ENCODE peak calls at places on chromosome 3, in seven cellular contexts. One of them, this sample, is unnamed.
A peak's percentile ranks its signal among the peaks of the same experiment; 100 is the strongest.

GRCh38 chr3:48015451-48016182 is 599 bp downstream of the MAP4 start:
- DNase-seq in T-helper 2 cell: no peak
- DNase-seq in effector memory CD4-positive, alpha-beta T cell: no peak
- DNase-seq in effector CD4-positive, alpha-beta T cell: no peak
- DNase-seq in tibial nerve: no peak
- DNase-seq in WERI-Rb-1: no peak
- DNase-seq in thyroid gland: no peak
- DNase-seq in this sample: no peak

GRCh38 chr3:157128771-157129671 is 30.9 kb downstream of the CCNL1 start:
- DNase-seq in effector memory CD4-positive, alpha-beta T cell: peak; percentile 26
- DNase-seq in WERI-Rb-1: no peak
- DNase-seq in thyroid gland: peak; percentile 88
- DNase-seq in T-helper 2 cell: peak; percentile 88
- DNase-seq in tibial nerve: no peak
- DNase-seq in effector CD4-positive, alpha-beta T cell: no peak
- DNase-seq in this sample: no peak

GRCh38 chr3:152942366-152942765 is 107.4 kb downstream of the P2RY1 start:
- DNase-seq in effector memory CD4-positive, alpha-beta T cell: no peak
- DNase-seq in tibial nerve: no peak
- DNase-seq in T-helper 2 cell: no peak
- DNase-seq in thyroid gland: no peak
- DNase-seq in WERI-Rb-1: no peak
- DNase-seq in effector CD4-positive, alpha-beta T cell: no peak
- DNase-seq in this sample: no peak

GRCh38 chr3:59056706-59057105 is 6.9 kb upstream of the CFAP20DC start:
- DNase-seq in tibial nerve: no peak
- DNase-seq in thyroid gland: no peak
- DNase-seq in effector CD4-positive, alpha-beta T cell: no peak
- DNase-seq in effector memory CD4-positive, alpha-beta T cell: no peak
- DNase-seq in WERI-Rb-1: no peak
- DNase-seq in T-helper 2 cell: peak; percentile 29
- DNase-seq in this sample: no peak

GRCh38 chr3:38345879-38346583 is 554 bp upstream of the XYLB start:
- DNase-seq in thyroid gland: no peak
- DNase-seq in T-helper 2 cell: no peak
- DNase-seq in tibial nerve: no peak
- DNase-seq in WERI-Rb-1: no peak
- DNase-seq in effector CD4-positive, alpha-beta T cell: no peak
- DNase-seq in effector memory CD4-positive, alpha-beta T cell: no peak
- DNase-seq in this sample: no peak

GRCh38 chr3:39208463-39209055 is 16.2 kb upstream of the XIRP1 start:
- DNase-seq in thyroid gland: peak; percentile 45
- DNase-seq in effector CD4-positive, alpha-beta T cell: no peak
- DNase-seq in effector memory CD4-positive, alpha-beta T cell: no peak
- DNase-seq in tibial nerve: no peak
- DNase-seq in T-helper 2 cell: peak; percentile 38
- DNase-seq in WERI-Rb-1: peak; percentile 77
- DNase-seq in this sample: no peak

GRCh38 chr3:160134454-160134853 is 90.8 kb upstream of the C3orf80 start:
- DNase-seq in WERI-Rb-1: no peak
- DNase-seq in tibial nerve: no peak
- DNase-seq in effector memory CD4-positive, alpha-beta T cell: no peak
- DNase-seq in T-helper 2 cell: no peak
- DNase-seq in thyroid gland: no peak
- DNase-seq in effector CD4-positive, alpha-beta T cell: no peak
- DNase-seq in this sample: no peak

GRCh38 chr3:118802325-118803095 is 232.1 kb downstream of the IGSF11 start:
- DNase-seq in effector memory CD4-positive, alpha-beta T cell: no peak
- DNase-seq in effector CD4-positive, alpha-beta T cell: no peak
- DNase-seq in WERI-Rb-1: no peak
- DNase-seq in tibial nerve: no peak
- DNase-seq in thyroid gland: no peak
- DNase-seq in T-helper 2 cell: no peak
- DNase-seq in this sample: no peak

GRCh38 chr3:121822973-121823372 is 11.9 kb downstream of the IQCB1 start:
- DNase-seq in WERI-Rb-1: no peak
- DNase-seq in tibial nerve: no peak
- DNase-seq in T-helper 2 cell: no peak
- DNase-seq in effector memory CD4-positive, alpha-beta T cell: no peak
- DNase-seq in effector CD4-positive, alpha-beta T cell: no peak
- DNase-seq in thyroid gland: no peak
- DNase-seq in this sample: no peak

GRCh38 chr3:130935761-130936160 is 41.9 kb downstream of the ATP2C1 start:
- DNase-seq in effector CD4-positive, alpha-beta T cell: no peak
- DNase-seq in thyroid gland: no peak
- DNase-seq in T-helper 2 cell: no peak
- DNase-seq in effector memory CD4-positive, alpha-beta T cell: no peak
- DNase-seq in WERI-Rb-1: no peak
- DNase-seq in tibial nerve: no peak
- DNase-seq in this sample: no peak

GRCh38 chr3:62677926-62678325 is 197.3 kb downstream of the CADPS start:
- DNase-seq in thyroid gland: no peak
- DNase-seq in T-helper 2 cell: no peak
- DNase-seq in tibial nerve: no peak
- DNase-seq in effector CD4-positive, alpha-beta T cell: no peak
- DNase-seq in effector memory CD4-positive, alpha-beta T cell: no peak
- DNase-seq in WERI-Rb-1: no peak
- DNase-seq in this sample: no peak

GRCh38 chr3:62723636-62724217 is 151.5 kb downstream of the CADPS start:
- DNase-seq in effector memory CD4-positive, alpha-beta T cell: no peak
- DNase-seq in tibial nerve: no peak
- DNase-seq in effector CD4-positive, alpha-beta T cell: no peak
- DNase-seq in thyroid gland: no peak
- DNase-seq in T-helper 2 cell: no peak
- DNase-seq in WERI-Rb-1: no peak
- DNase-seq in this sample: no peak

GRCh38 chr3:138265745-138266144 is 63.9 kb downstream of the NME9 start:
- DNase-seq in tibial nerve: no peak
- DNase-seq in effector memory CD4-positive, alpha-beta T cell: no peak
- DNase-seq in WERI-Rb-1: no peak
- DNase-seq in thyroid gland: no peak
- DNase-seq in effector CD4-positive, alpha-beta T cell: no peak
- DNase-seq in T-helper 2 cell: no peak
- DNase-seq in this sample: no peak

GRCh38 chr3:154015307-154015706 is 105.9 kb upstream of the ARHGEF26 start:
- DNase-seq in effector memory CD4-positive, alpha-beta T cell: no peak
- DNase-seq in effector CD4-positive, alpha-beta T cell: no peak
- DNase-seq in WERI-Rb-1: no peak
- DNase-seq in thyroid gland: no peak
- DNase-seq in T-helper 2 cell: no peak
- DNase-seq in tibial nerve: no peak
- DNase-seq in this sample: no peak

GRCh38 chr3:171640520-171641412 is 169.5 kb downstream of the PLD1 start:
- DNase-seq in tibial nerve: no peak
- DNase-seq in effector CD4-positive, alpha-beta T cell: no peak
- DNase-seq in effector memory CD4-positive, alpha-beta T cell: no peak
- DNase-seq in WERI-Rb-1: peak; percentile 64
- DNase-seq in T-helper 2 cell: no peak
- DNase-seq in thyroid gland: peak; percentile 38
- DNase-seq in this sample: no peak